ENCODE peak calls at places on chromosomes 12 and 14, in four cellular contexts. One of them, this sample, is unnamed.
A peak's percentile ranks its signal among the peaks of the same experiment; 100 is the strongest.

GRCh38 chr12:14885718-14886201 is at the start of gene MGP:
- DNase-seq in NCI-H187: no peak
- DNase-seq in cardiac fibroblast: peak; percentile 51
- DNase-seq in left cardiac atrium: peak; percentile 63
- DNase-seq in this sample: peak; percentile 90

GRCh38 chr14:24960816-24961215 is 89.1 kb downstream of the STXBP6 start:
- DNase-seq in NCI-H187: no peak
- DNase-seq in cardiac fibroblast: peak; percentile 8
- DNase-seq in left cardiac atrium: no peak
- DNase-seq in this sample: no peak

GRCh38 chr14:24353551-24354529 is 14.0 kb upstream of the RIPK3 start:
- DNase-seq in cardiac fibroblast: peak; percentile 75
- DNase-seq in NCI-H187: no peak
- DNase-seq in left cardiac atrium: no peak
- DNase-seq in this sample: no peak

GRCh38 chr12:80556566-80556965 is 112.5 kb downstream of the PTPRQ start:
- DNase-seq in NCI-H187: no peak
- DNase-seq in cardiac fibroblast: no peak
- DNase-seq in left cardiac atrium: no peak
- DNase-seq in this sample: no peak

GRCh38 chr14:64767215-64767964 is 63.2 kb downstream of the PLEKHG3 start:
- DNase-seq in cardiac fibroblast: no peak
- DNase-seq in left cardiac atrium: no peak
- DNase-seq in NCI-H187: no peak
- DNase-seq in this sample: peak; percentile 65

GRCh38 chr12:82998509-82998908 is 311.8 kb downstream of the TMTC2 start:
- DNase-seq in cardiac fibroblast: no peak
- DNase-seq in NCI-H187: no peak
- DNase-seq in left cardiac atrium: no peak
- DNase-seq in this sample: no peak

GRCh38 chr14:105398726-105399440 is 545 bp downstream of the TEX22 start:
- DNase-seq in left cardiac atrium: no peak
- DNase-seq in NCI-H187: no peak
- DNase-seq in cardiac fibroblast: peak; percentile 32
- DNase-seq in this sample: no peak

GRCh38 chr14:25006961-25007795 is 42.8 kb downstream of the STXBP6 start:
- DNase-seq in cardiac fibroblast: peak; percentile 92
- DNase-seq in NCI-H187: no peak
- DNase-seq in left cardiac atrium: no peak
- DNase-seq in this sample: no peak

GRCh38 chr12:115294443-115295133 is 610.6 kb upstream of the TBX3 start:
- DNase-seq in NCI-H187: no peak
- DNase-seq in cardiac fibroblast: peak; percentile 9
- DNase-seq in left cardiac atrium: no peak
- DNase-seq in this sample: no peak

GRCh38 chr14:104420990-104421389 is 158.6 kb upstream of the C14orf180 start:
- DNase-seq in cardiac fibroblast: no peak
- DNase-seq in left cardiac atrium: no peak
- DNase-seq in NCI-H187: no peak
- DNase-seq in this sample: peak; percentile 50